ENCODE peak calls at places on chromosomes 6 and 20, in four cellular contexts. W is H1, A is K562, S is WTC11. C is an unnamed sample.
A peak's percentile ranks its signal among the peaks of the same experiment; 100 is the strongest.

GRCh38 chr6:47200536-47201334 is 109.0 kb downstream of the TNFRSF21 start:
- DNase-seq in W (no peak), A (no peak), S (no peak), C (no peak)

GRCh38 chr6:39302669-39303424 is 11.4 kb downstream of the KCNK17 start:
- DNase-seq in W (peak; percentile 97), A (peak; percentile 93), S (peak; percentile 95), C (peak; percentile 92)

GRCh38 chr6:169763881-169764280 is 12.5 kb downstream of the ERMARD start:
- DNase-seq in W (no peak), A (no peak), S (no peak), C (no peak)

GRCh38 chr20:40192529-40192928 is 496.5 kb downstream of the MAFB start:
- DNase-seq in W (no peak), A (no peak), S (no peak), C (no peak)

GRCh38 chr6:107784669-107785068 is 39.4 kb downstream of the SCML4 start:
- DNase-seq in W (peak; percentile 19), A (no peak), S (no peak), C (no peak)

GRCh38 chr6:164048840-164049239 is 634.3 kb downstream of the QKI start:
- DNase-seq in W (no peak), A (no peak), S (no peak), C (no peak)

GRCh38 chr6:8080338-8081151 is 16.4 kb upstream of the BLOC1S5 start:
- DNase-seq in W (no peak), A (no peak), S (no peak), C (no peak)

GRCh38 chr6:27495386-27496135 is 22.7 kb upstream of the ZNF184 start:
- DNase-seq in W (peak; percentile 95), A (peak; percentile 74), S (peak; percentile 89), C (peak; percentile 38)

GRCh38 chr6:53326372-53327016 is 22.3 kb downstream of the ELOVL5 start:
- DNase-seq in W (no peak), A (no peak), S (no peak), C (no peak)

GRCh38 chr6:169167581-169168301 is 85.9 kb downstream of the THBS2 start:
- DNase-seq in W (no peak), A (no peak), S (no peak), C (peak; percentile 53)

GRCh38 chr20:51481311-51481997 is 61.1 kb downstream of the NFATC2 start:
- DNase-seq in W (no peak), A (no peak), S (no peak), C (no peak)
- TF ChIP-seq TEAD4 in W (no peak), A (no peak), S (no peak), C (no peak)

DNA sequence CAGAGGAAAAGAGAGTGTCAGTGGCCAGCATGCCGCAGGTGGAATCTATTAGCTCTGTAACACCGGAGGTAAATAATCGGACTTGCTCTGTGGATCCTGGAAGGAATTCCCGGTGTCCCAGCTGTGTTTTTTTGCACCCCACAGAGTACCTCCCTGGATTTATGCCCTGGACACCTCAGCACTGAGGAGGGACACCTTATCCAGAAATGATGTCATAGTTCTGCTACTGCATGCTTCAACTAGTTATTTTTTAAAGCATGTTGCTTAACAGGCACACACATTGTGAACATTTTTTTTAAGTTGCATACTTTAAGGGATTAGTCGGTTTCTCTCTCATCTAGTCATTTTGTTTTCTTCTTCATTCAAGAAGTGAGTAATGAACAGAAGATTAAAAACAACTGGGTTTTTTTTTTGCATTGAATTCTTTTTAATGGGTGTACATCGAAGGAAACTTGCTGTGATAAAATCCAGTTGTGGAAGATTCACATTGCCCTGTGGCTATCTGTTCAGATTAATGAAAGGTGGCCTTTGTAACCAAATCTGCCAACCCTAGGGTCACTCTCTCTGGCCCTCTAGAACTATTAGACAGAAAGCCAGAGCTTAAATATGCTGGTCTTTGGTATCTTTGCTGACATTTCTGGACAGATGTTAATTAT is 572.9 kb downstream of the PKHD1 start:
- DNase-seq in W (no peak), A (no peak), S (no peak), C (no peak)
- TF ChIP-seq TEAD4 in W (no peak), A (no peak), S (no peak), C (no peak)

GRCh38 chr6:49632712-49633111 is 3.9 kb downstream of the RHAG start:
- DNase-seq in W (no peak), A (no peak), S (no peak), C (no peak)

GRCh38 chr6:49626811-49627210 is 9.8 kb downstream of the RHAG start:
- DNase-seq in W (no peak), A (no peak), S (no peak), C (no peak)
- TF ChIP-seq TEAD4 in W (no peak), A (no peak), S (no peak), C (no peak)

GRCh38 chr6:139600919-139601470 is 226.5 kb upstream of the CITED2 start:
- DNase-seq in W (no peak), A (no peak), S (no peak), C (no peak)
- TF ChIP-seq TEAD4 in W (no peak), A (no peak), S (no peak), C (no peak)

GRCh38 chr6:89829591-89830384 is at the start of gene CASP8AP2:
- DNase-seq in W (peak; percentile 92), A (peak; percentile 96), S (peak; percentile 92), C (peak; percentile 94)

GRCh38 chr6:89826029-89826528 is 3.6 kb upstream of the CASP8AP2 start:
- DNase-seq in W (no peak), A (no peak), S (no peak), C (no peak)

GRCh38 chr6:89830385-89830809 is 717 bp downstream of the CASP8AP2 start:
- DNase-seq in W (no peak), A (no peak), S (no peak), C (peak; percentile 40)

GRCh38 chr6:89828988-89829590 is 591 bp upstream of the CASP8AP2 start:
- DNase-seq in W (no peak), A (no peak), S (no peak), C (no peak)
- TF ChIP-seq TEAD4 in W (no peak), A (no peak), S (no peak), C (no peak)

DNA sequence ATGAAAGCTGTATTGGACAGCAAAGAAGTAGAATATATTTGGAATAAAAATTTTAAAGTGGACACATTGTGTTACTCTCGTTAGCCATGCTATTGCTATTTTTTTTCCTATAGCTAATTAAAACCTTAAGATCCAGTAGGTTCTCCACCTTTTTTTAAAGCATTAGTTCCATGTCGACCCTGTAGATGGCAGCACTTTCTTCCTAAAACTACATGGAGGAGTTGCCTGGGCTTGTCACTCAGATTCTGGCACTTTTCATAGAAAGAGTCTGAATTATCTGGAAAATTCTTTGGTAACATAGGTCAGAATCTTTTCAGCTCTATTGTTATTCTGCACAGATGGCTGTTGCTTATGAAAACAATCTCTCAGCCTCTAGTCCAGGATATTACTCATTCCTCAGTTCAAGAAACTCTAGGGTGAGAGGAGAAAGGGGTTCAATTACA is 42.0 kb upstream of the ESR1 start:
- DNase-seq in W (no peak), A (peak; percentile 61), S (peak; percentile 20), C (peak; percentile 61)
- TF ChIP-seq TEAD4 in W (no peak), A (no peak), S (no peak), C (no peak)

C was measured in SK-N-SH.